ENCODE peak calls at places on chromosome 22, in ten cellular contexts. V, F, C, D, O, G, Q, B, M and X are unnamed samples.

GRCh38 chr22:20549232-20549841 is 41.9 kb downstream of the MED15 start:
- DNase-seq in V (no peak), Q (peak; percentile 76), F (peak; percentile 47), O (no peak), D (no peak), C (peak; percentile 70), M (no peak), G (no peak), B (peak; percentile 84), X (no peak)

GRCh38 chr22:41799486-41800347 is 762 bp upstream of the CCDC134 start:
- DNase-seq in G (peak; percentile 46), D (peak; percentile 55), Q (peak; percentile 70), F (no peak), M (peak; percentile 89), C (peak; percentile 61), V (peak; percentile 36), O (no peak), B (peak; percentile 84), X (no peak)

GRCh38 chr22:31647516-31647915 is 14.5 kb downstream of the PISD start:
- DNase-seq in Q (no peak), V (no peak), C (no peak), B (no peak), O (no peak), G (no peak), F (peak; percentile 71), M (no peak), D (no peak), X (no peak)

GRCh38 chr22:19723990-19724827 is 870 bp downstream of the GP1BB start:
- DNase-seq in D (no peak), C (no peak), G (no peak), M (peak; percentile 86), V (no peak), Q (no peak), B (no peak), F (peak; percentile 70), O (no peak), X (no peak)

GRCh38 chr22:28395920-28396447 is 283.7 kb downstream of the TTC28 start:
- DNase-seq in Q (no peak), D (no peak), G (no peak), V (no peak), O (no peak), M (no peak), B (no peak), F (peak; percentile 51), C (no peak), X (no peak)

GRCh38 chr22:26162961-26163360 is 6.3 kb upstream of the SEZ6L start:
- DNase-seq in D (no peak), G (no peak), B (no peak), F (no peak), Q (no peak), C (no peak), O (no peak), V (no peak), M (no peak), X (no peak)

GRCh38 chr22:46105494-46106278 is 44.6 kb upstream of the PPARA start:
- DNase-seq in D (peak; percentile 84), F (no peak), C (no peak), Q (peak; percentile 86), O (no peak), V (peak; percentile 79), B (no peak), M (peak; percentile 82), G (no peak), X (no peak)

GRCh38 chr22:19038164-19038546 is 84.1 kb downstream of the DGCR2 start:
- DNase-seq in B (peak; percentile 55), M (peak; percentile 26), V (no peak), F (no peak), D (no peak), C (peak; percentile 54), Q (no peak), O (no peak), G (no peak), X (no peak)

GRCh38 chr22:29700949-29701927 is 18.6 kb upstream of the CABP7 start:
- DNase-seq in G (peak; percentile 64), Q (no peak), O (peak; percentile 51), B (no peak), F (peak; percentile 22), M (no peak), C (peak; percentile 42), D (no peak), V (no peak), X (no peak)

GRCh38 chr22:40310081-40310770 is 36.1 kb upstream of the ADSL start:
- DNase-seq in O (no peak), D (no peak), V (no peak), C (no peak), Q (peak; percentile 76), M (no peak), G (no peak), B (no peak), F (no peak), X (no peak)

GRCh38 chr22:22026157-22026831 is 43.7 kb upstream of the TOP3B start:
- DNase-seq in O (no peak), V (no peak), G (no peak), F (no peak), Q (no peak), B (no peak), D (no peak), C (no peak), M (no peak), X (no peak)
- H3K27ac ChIP-seq in O (no peak overlapping the region), V (no peak overlapping the region), G (no peak overlapping the region), F (no peak overlapping the region), Q (no peak overlapping the region), B (peak overlapping the region; percentile 47), D (no peak overlapping the region), C (no peak overlapping the region), M (no peak overlapping the region), X (no peak overlapping the region)

GRCh38 chr22:36192601-36193000 is 9.0 kb downstream of the APOL4 start:
- DNase-seq in F (peak; percentile 19), G (no peak), D (no peak), Q (no peak), O (no peak), B (no peak), V (no peak), M (no peak), C (no peak), X (no peak)

GRCh38 chr22:36193577-36193976 is 8.0 kb downstream of the APOL4 start:
- DNase-seq in V (no peak), C (no peak), Q (no peak), O (no peak), D (no peak), M (no peak), F (no peak), G (no peak), B (no peak), X (no peak)

GRCh38 chr22:36194385-36194784 is 7.2 kb downstream of the APOL4 start:
- DNase-seq in B (no peak), Q (no peak), G (no peak), O (no peak), C (no peak), D (no peak), V (no peak), F (no peak), M (no peak), X (no peak)

GRCh38 chr22:36193171-36193570 is 8.4 kb downstream of the APOL4 start:
- DNase-seq in Q (no peak), G (no peak), M (no peak), V (no peak), D (no peak), C (no peak), F (peak; percentile 60), B (no peak), O (no peak), X (no peak)

GRCh38 chr22:36191106-36191836 is 10.3 kb downstream of the APOL4 start:
- DNase-seq in Q (peak; percentile 93), D (no peak), B (no peak), V (no peak), F (no peak), M (no peak), O (no peak), C (no peak), G (no peak), X (peak; percentile 86)
- TF ChIP-seq POLR2AphosphoS5 in Q (peak; percentile 53), D (peak; percentile 31), B (peak; percentile 15), V (no peak), F (no peak), M (no peak), O (no peak), C (no peak), G (no peak), X (no peak)

DNA sequence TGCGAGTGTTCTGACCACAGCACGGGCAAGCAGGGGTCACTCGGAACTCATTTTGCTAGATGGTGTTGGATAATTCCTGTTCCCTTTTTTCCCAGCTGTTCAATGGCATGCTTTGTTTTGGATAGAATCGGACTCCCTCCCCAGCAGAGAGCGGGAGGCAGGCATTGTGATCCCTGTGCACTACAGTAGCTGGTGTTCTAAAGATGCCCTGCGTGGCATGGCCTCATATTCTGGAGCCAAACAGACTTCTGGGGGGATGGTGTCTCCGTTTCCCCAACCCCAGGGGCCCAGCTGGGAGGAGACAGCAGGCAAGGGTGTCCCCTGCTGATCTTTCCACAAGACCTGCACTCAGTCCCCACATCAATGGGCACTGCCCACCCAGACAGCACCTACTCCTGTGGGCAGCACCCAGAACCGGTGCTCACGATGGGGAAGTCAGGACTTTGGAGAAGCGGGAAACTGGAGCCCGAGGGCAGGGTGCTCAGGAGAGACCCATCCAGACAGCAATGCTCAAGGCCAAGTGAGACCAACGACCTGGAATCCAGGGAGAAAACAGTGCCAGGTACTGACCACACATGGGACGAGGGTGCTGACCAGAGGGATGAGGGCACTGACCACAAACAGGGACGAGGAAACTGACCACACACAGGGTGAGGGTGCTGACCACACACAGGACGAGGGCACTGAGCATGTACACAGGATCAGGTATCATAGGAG is 934.9 kb downstream of the BRD1 start:
- DNase-seq in O (no peak), D (no peak), C (no peak), Q (no peak), M (no peak), B (no peak), F (no peak), G (no peak), V (no peak), X (peak; percentile 82)
- H3K9me3 ChIP-seq in O (no peaks in the 10 kb centered on the region), D (no peaks in the 10 kb centered on the region), C (no peaks in the 10 kb centered on the region), Q (no peaks in the 10 kb centered on the region), M (no peaks in the 10 kb centered on the region), B (peaks cover 5% of the 10 kb centered on the region), F (peaks cover 21% of the 10 kb centered on the region), G (no peaks in the 10 kb centered on the region), V (peaks cover 10% of the 10 kb centered on the region), X (no peaks in the 10 kb centered on the region)

GRCh38 chr22:44353063-44353440 is 40.3 kb upstream of the SHISAL1 start:
- DNase-seq in C (peak; percentile 48), B (peak; percentile 47), M (no peak), V (no peak), G (no peak), Q (peak; percentile 56), D (no peak), F (no peak), O (no peak), X (no peak)

GRCh38 chr22:44352378-44353062 is 39.8 kb upstream of the SHISAL1 start:
- DNase-seq in O (no peak), B (peak; percentile 46), Q (peak; percentile 59), C (no peak), M (no peak), D (no peak), G (no peak), F (no peak), V (no peak), X (no peak)

GRCh38 chr22:44348963-44349950 is 36.5 kb upstream of the SHISAL1 start:
- DNase-seq in C (no peak), F (no peak), B (no peak), V (no peak), D (no peak), O (no peak), M (no peak), Q (no peak), G (peak; percentile 66), X (no peak)

GRCh38 chr22:44351685-44352377 is 39.1 kb upstream of the SHISAL1 start:
- DNase-seq in M (no peak), Q (peak; percentile 89), F (peak; percentile 23), G (peak; percentile 49), O (no peak), D (no peak), C (no peak), V (no peak), B (no peak), X (no peak)

GRCh38 chr22:44351037-44351436 is 38.3 kb upstream of the SHISAL1 start:
- DNase-seq in F (no peak), D (no peak), C (no peak), B (no peak), G (no peak), M (no peak), Q (no peak), O (no peak), V (no peak), X (no peak)
- H3K27ac ChIP-seq in F (no peak overlapping the region), D (no peak overlapping the region), C (no peak overlapping the region), B (no peak overlapping the region), G (no peak overlapping the region), M (no peak overlapping the region), Q (no peak overlapping the region), O (no peak overlapping the region), V (no peak overlapping the region), X (no peak overlapping the region)